ENCODE peak calls at places on chromosomes 5 and 9, in six cellular contexts. F, H, J, D, C and M are unnamed samples.
A peak's percentile ranks its signal among the peaks of the same experiment; 100 is the strongest.

GRCh38 chr5:13480834-13481233 is 463.7 kb downstream of the DNAH5 start:
- DNase-seq in F (no peak), H (no peak), J (no peak), D (no peak), C (no peak), M (no peak)

GRCh38 chr5:172779968-172780350 is 9.0 kb upstream of the DUSP1 start:
- DNase-seq in F (no peak), H (no peak), J (no peak), D (no peak), C (no peak), M (no peak)

GRCh38 chr5:157540707-157541451 is 34.7 kb downstream of the ADAM19 start:
- DNase-seq in F (no peak), H (no peak), J (peak; percentile 55), D (peak; percentile 56), C (peak; percentile 13), M (no peak)

GRCh38 chr9:88179080-88179521 is 40.8 kb upstream of the SPATA31C2 start:
- DNase-seq in F (peak; percentile 24), H (no peak), J (peak; percentile 16), D (no peak), C (no peak), M (no peak)

GRCh38 chr9:94799578-94800264 is 73.2 kb downstream of the AOPEP start:
- DNase-seq in F (no peak), H (no peak), J (no peak), D (no peak), C (no peak), M (no peak)

GRCh38 chr5:122259995-122260394 is 52.0 kb upstream of the SNCAIP start:
- DNase-seq in F (no peak), H (no peak), J (no peak), D (no peak), C (no peak), M (no peak)

GRCh38 chr9:21611896-21612295 is 129.8 kb upstream of the IFNE start:
- DNase-seq in F (peak; percentile 64), H (no peak), J (peak; percentile 11), D (peak; percentile 18), C (no peak), M (no peak)

GRCh38 chr9:128773049-128773448 is 1.3 kb upstream of the ZER1 start:
- DNase-seq in F (no peak), H (no peak), J (no peak), D (no peak), C (no peak), M (no peak)

GRCh38 chr9:87528969-87529368 is 31.3 kb downstream of the DAPK1 start:
- DNase-seq in F (no peak), H (no peak), J (no peak), D (no peak), C (no peak), M (no peak)

GRCh38 chr5:40909723-40910122 is 426 bp downstream of the C7 start:
- DNase-seq in F (no peak), H (no peak), J (no peak), D (no peak), C (no peak), M (no peak)

GRCh38 chr9:88258012-88258411 is 119.7 kb upstream of the SPATA31C2 start:
- DNase-seq in F (no peak), H (no peak), J (no peak), D (no peak), C (no peak), M (no peak)

GRCh38 chr5:145847499-145848497 is 12.7 kb upstream of the PRELID2 start:
- DNase-seq in F (no peak), H (no peak), J (no peak), D (no peak), C (no peak), M (no peak)

GRCh38 chr9:19284729-19285128 is 54.2 kb downstream of the DENND4C start:
- DNase-seq in F (no peak), H (no peak), J (no peak), D (no peak), C (no peak), M (no peak)

GRCh38 chr9:6842584-6842947 is 84.8 kb downstream of the KDM4C start:
- DNase-seq in F (no peak), H (no peak), J (no peak), D (no peak), C (no peak), M (no peak)

GRCh38 chr5:100464418-100464817 is 70.8 kb upstream of the FAM174A start:
- DNase-seq in F (no peak), H (no peak), J (no peak), D (no peak), C (no peak), M (no peak)

GRCh38 chr9:131960311-131960710 is 119.4 kb downstream of the MED27 start:
- DNase-seq in F (no peak), H (no peak), J (no peak), D (no peak), C (no peak), M (no peak)

GRCh38 chr9:100074093-100074492 is 24.7 kb downstream of the ERP44 start:
- DNase-seq in F (no peak), H (no peak), J (no peak), D (no peak), C (no peak), M (no peak)

GRCh38 chr5:156402387-156402921 is 75.5 kb downstream of the SGCD start:
- DNase-seq in F (no peak), H (no peak), J (peak; percentile 59), D (peak; percentile 42), C (no peak), M (no peak)